ENCODE peak calls at places on chromosomes 6 and 20, in six cellular contexts. A is memory B cell; G is mucosa of gallbladder; Y is effector memory CD8-positive, alpha-beta T cell; M is GM23248; U is activated CD8-positive, alpha-beta memory T cell treated with anti-CD3 and anti-CD28 coated beads, Interleukin-2, amount 50 U/mL, for 4 hours. E is an unnamed sample.

GRCh38 chr6:44010411-44011349 is 116.6 kb downstream of the MRPL14 start:
- DNase-seq in A (no peak), Y (no peak), U (peak), M (peak), G (no peak), E (peak)

GRCh38 chr6:144912474-144912873 is 627.3 kb downstream of the UTRN start:
- DNase-seq in M (peak), G (no peak), A (no peak), U (no peak), Y (no peak), E (no peak)

GRCh38 chr20:3541887-3542721 is 71.3 kb downstream of the ATRN start:
- DNase-seq in G (no peak), M (no peak), U (no peak), Y (no peak), A (no peak), E (no peak)

GRCh38 chr6:1524040-1524480 is 85.7 kb upstream of the FOXC1 start:
- DNase-seq in A (no peak), M (peak), Y (peak), G (peak), U (peak), E (peak)

GRCh38 chr6:149317656-149318571 is at the start of gene TAB2:
- DNase-seq in Y (peak), G (peak), M (peak), U (peak), A (peak), E (peak)

GRCh38 chr6:126937426-126937825 is 181.0 kb upstream of the RSPO3 start:
- DNase-seq in U (no peak), A (no peak), M (peak), G (no peak), Y (no peak), E (no peak)

GRCh38 chr20:47235111-47235510 is 121.4 kb downstream of the ZMYND8 start:
- DNase-seq in Y (no peak), U (no peak), A (no peak), M (no peak), G (no peak), E (no peak)

GRCh38 chr20:36666181-36666740 is 20.3 kb upstream of the SLA2 start:
- DNase-seq in A (no peak), G (no peak), Y (no peak), U (no peak), M (peak), E (no peak)

GRCh38 chr6:20644667-20645370 is 110.6 kb downstream of the CDKAL1 start:
- DNase-seq in A (no peak), U (no peak), Y (no peak), M (peak), G (no peak), E (no peak)

GRCh38 chr6:85923013-85923430 is 280.3 kb upstream of the SYNCRIP start:
- DNase-seq in M (peak), G (peak), Y (no peak), U (no peak), A (no peak), E (peak)

GRCh38 chr6:134379086-134379485 is 61.2 kb upstream of the SGK1 start:
- DNase-seq in A (no peak), G (peak), U (no peak), M (no peak), Y (no peak), E (peak)